ENCODE peak calls at places on chromosomes 16 and 17, in five cellular contexts. M is heart left ventricle, H is lower lobe of right lung, R is right cardiac atrium, E is K562. Z is an unnamed sample. For H3K4me1 and H3K27me3, the result is how much of the 10 kb centered on the place peaks cover.

GRCh38 chr16:1078579-1079021 is 6.1 kb downstream of the SSTR5 start:
- DNase-seq in M (no peak), H (no peak), R (no peak), E (no peak), Z (no peak)

GRCh38 chr16:11554054-11554453 is 32.7 kb downstream of the LITAF start:
- DNase-seq in E (no peak), M (no peak), R (no peak), H (no peak), Z (no peak)

GRCh38 chr16:23052908-23053580 is 96.2 kb downstream of the USP31 start:
- DNase-seq in E (no peak), M (no peak), R (no peak), H (no peak), Z (no peak)

GRCh38 chr17:2174471-2175293 is 119.8 kb downstream of the HIC1 start:
- DNase-seq in M (peak), H (peak), R (peak), E (no peak), Z (peak)

GRCh38 chr16:68823401-68823800 is 19.9 kb upstream of the TANGO6 start:
- DNase-seq in M (no peak), E (no peak), H (no peak), R (no peak), Z (no peak)

GRCh38 chr17:43905985-43906852 is 1.1 kb downstream of the MPP2 start:
- DNase-seq in H (peak), R (peak), M (peak), E (peak), Z (peak)

GRCh38 chr16:17578921-17579876 is 108.4 kb upstream of the XYLT1 start:
- DNase-seq in M (peak), R (no peak), E (peak), H (no peak), Z (no peak)

GRCh38 chr16:22014271-22014873 is 6.5 kb downstream of the MOSMO start:
- DNase-seq in E (no peak), R (no peak), H (no peak), M (no peak), Z (no peak)

GRCh38 chr16:54135361-54136275 is 151.0 kb downstream of the IRX3 start:
- DNase-seq in E (no peak), H (no peak), M (no peak), R (no peak), Z (no peak)

GRCh38 chr17:81821603-81822311 is 11.3 kb downstream of the MCRIP1 start:
- DNase-seq in H (peak), E (peak), M (peak), R (peak), Z (peak)

GRCh38 chr16:9364721-9365693 is 273.6 kb downstream of the HAPSTR1 start:
- DNase-seq in R (peak), H (peak), M (peak), E (no peak), Z (peak)

GRCh38 chr17:21289902-21290571 is 5.5 kb downstream of the MAP2K3 start:
- DNase-seq in H (no peak), M (peak), E (no peak), R (peak), Z (peak)
- H3K27ac ChIP-seq in H (peak), M (peak), E (no peak), R (peak), Z (peak)

DNA sequence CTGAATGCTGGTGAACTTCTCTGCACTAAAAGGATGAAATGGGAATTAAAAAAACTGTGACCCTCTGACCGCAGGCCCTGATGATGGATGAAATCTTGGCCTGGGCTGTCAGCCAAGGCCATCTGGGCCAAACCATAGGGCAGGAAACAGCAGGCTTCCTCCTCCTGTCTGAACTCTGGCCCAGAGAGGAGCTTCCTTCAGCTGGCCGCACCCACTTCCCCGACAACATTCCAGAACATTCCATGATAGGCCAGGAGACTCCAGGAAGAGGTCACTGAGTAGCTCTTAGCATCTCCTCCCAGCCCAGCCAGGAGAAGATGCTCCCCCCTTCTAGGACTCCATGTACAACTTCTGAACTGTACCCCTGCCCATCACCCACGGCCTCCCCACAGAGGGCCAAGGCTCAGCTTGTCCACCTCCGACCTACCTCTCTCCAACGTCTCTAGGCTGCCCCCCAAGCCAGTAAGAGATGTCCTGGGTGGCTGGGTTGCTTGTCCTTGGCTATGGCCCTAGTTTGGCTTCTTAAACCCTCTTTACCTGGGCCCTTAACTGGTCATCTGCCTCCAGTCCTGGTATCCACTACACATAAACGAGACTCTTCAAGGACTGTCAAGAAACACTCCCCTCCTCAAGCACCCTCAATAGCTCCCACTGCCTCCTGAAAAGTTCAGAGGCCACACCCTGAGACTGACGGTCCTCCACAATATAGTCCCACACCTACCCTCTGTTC is 1.7 kb downstream of the RPH3AL start:
- DNase-seq in R (peak), M (peak), H (peak), E (no peak), Z (peak)
- H3K4me1 ChIP-seq in R (under half), M (under half), H (half or more), E (under half), Z (under half)

GRCh38 chr17:47330548-47330947 is 6.8 kb downstream of the EFCAB13 start:
- DNase-seq in M (no peak), H (no peak), E (no peak), R (no peak), Z (no peak)

GRCh38 chr17:47332287-47332686 is 8.5 kb downstream of the EFCAB13 start:
- DNase-seq in M (no peak), R (no peak), E (no peak), H (no peak), Z (no peak)

GRCh38 chr17:47338026-47338425 is 14.3 kb downstream of the EFCAB13 start:
- DNase-seq in M (no peak), R (no peak), E (no peak), H (no peak), Z (no peak)

GRCh38 chr17:47335101-47335936 is 11.6 kb downstream of the EFCAB13 start:
- DNase-seq in R (no peak), H (no peak), M (no peak), E (no peak), Z (no peak)
- H3K27me3 ChIP-seq in R (under half), H (under half), M (under half), E (under half), Z (under half)

GRCh38 chr17:45262516-45263476 is 902 bp upstream of the SPATA32 start:
- DNase-seq in M (no peak), H (no peak), R (peak), E (no peak), Z (no peak)

GRCh38 chr17:45264988-45265387 is 3.1 kb upstream of the SPATA32 start:
- DNase-seq in R (no peak), E (no peak), M (no peak), H (no peak), Z (no peak)

GRCh38 chr17:45263477-45263860 is 1.6 kb upstream of the SPATA32 start:
- DNase-seq in E (no peak), M (no peak), R (peak), H (no peak), Z (no peak)

GRCh38 chr17:45265823-45266222 is 3.9 kb upstream of the SPATA32 start:
- DNase-seq in R (no peak), M (no peak), E (no peak), H (no peak), Z (no peak)

DNA sequence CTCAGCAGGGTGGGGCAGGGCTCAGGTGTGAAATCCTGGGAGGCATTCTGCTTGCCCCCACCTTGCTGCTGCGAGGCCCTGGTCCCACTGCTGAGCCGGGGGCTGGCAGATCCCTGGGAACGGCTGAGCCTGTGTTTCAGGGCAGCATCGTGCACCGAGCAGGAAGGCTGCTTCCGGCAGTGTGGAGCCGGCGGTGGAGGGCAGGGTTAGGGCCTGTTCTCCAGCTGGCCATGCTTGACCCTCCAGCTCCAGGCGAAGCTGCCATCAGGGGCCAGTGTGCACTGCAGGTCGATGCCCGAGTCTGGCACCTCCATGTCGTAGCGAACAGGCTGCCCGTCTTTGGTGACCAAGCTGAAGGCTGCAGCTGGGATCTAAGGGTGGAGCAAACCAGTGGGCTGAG is 2.5 kb upstream of the SPATA32 start:
- DNase-seq in E (no peak), R (peak), H (no peak), M (no peak), Z (no peak)
- H3K27ac ChIP-seq in E (no peak), R (no peak), H (no peak), M (no peak), Z (peak)

DNA sequence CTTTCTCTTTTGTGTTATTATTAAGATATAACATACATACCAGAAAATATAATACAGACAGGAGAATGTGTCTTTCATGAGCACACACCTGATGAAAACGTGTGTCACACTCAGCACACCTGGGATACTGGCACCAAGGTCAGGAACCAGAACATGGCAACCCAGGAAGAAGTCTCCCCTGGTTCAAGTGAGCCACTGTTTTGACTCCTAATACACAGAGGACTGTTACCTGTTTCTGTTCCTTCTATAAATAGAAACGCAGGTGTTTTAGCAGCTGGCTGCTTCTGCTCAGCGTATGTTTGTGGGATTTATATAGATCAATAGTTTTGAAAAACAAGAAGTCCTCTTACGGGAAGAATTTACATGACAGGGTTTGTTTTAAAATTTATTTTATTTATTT is 3.5 kb downstream of the SEC14L1 start:
- DNase-seq in E (no peak), H (no peak), R (no peak), M (no peak), Z (no peak)
- H3K4me1 ChIP-seq in E (under half), H (half or more), R (under half), M (under half), Z (half or more)

DNA sequence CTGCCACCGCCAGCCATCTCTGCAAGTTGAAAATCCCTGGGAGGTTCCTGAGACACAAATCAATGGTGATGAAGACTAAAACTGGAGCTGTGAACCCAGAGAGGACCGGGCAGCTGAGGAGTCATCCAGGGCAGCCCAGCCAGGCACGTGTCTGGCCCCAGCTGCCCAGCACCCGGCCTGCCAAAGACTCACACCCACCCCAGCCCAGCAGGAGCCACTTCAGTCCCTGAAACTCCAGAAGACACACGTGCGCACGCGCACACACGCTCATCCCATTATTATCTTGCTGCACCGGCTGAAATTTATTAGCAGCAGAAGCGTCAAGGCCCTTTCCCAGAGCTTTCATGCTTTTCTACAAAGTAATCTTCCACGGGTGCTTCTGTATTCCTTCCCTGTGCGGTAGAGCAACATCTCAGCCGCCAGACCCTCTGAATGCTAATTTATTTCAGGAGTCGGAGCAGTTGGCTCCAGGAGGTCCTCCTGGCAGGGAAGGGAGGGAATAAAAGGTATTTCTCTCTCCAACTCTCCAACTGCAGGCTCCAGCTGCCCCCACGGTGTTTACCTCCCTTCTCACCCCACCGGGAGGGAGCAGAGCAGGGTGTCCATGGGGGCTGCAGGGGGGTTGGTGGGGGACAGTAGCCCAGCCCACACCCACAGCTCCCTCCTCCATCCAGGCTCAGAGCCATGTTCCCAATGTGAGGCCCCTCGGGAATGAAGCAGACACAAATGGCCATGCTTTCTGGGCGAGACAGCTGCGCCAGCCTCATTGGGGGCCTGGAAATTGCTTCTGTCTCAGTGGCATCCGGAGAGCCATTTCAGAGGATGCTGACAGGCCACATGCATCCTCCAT is 59.9 kb upstream of the RBFOX3 start:
- DNase-seq in E (no peak), R (no peak), H (no peak), M (no peak), Z (no peak)
- H3K27me3 ChIP-seq in E (under half), R (under half), H (under half), M (under half), Z (half or more)

GRCh38 chr17:70109497-70109896 is 34.5 kb downstream of the KCNJ16 start:
- DNase-seq in H (no peak), M (peak), E (no peak), R (no peak), Z (peak)
- H3K27ac ChIP-seq in H (no peak), M (peak), E (no peak), R (peak), Z (peak)

GRCh38 chr16:29806641-29807425 is 504 bp downstream of the MAZ start:
- DNase-seq in E (peak), M (peak), H (peak), R (peak), Z (peak)
- H3K4me1 ChIP-seq in E (half or more), M (under half), H (half or more), R (under half), Z (half or more)

GRCh38 chr16:31486036-31486435 is 3.1 kb downstream of the SLC5A2 start:
- DNase-seq in M (no peak), E (no peak), H (no peak), R (peak), Z (no peak)
- H3K27me3 ChIP-seq in M (under half), E (under half), H (under half), R (under half), Z (under half)